ENCODE peak calls at places on chromosomes 16 and 17, in seven cellular contexts. One of them, this sample, is unnamed.

GRCh38 chr16:57577691-57578224 is 35.3 kb downstream of the ADGRG5 start:
- DNase-seq in MCF 10A: no peak
- DNase-seq in AG09319: no peak
- DNase-seq in T follicular helper cell: no peak
- DNase-seq in HEK293T: no peak
- DNase-seq in stimulated activated CD4-positive, alpha-beta T cell treated with anti-CD3 and anti-CD28 coated beads, Interleukin-1b, Interleukin-23, amount 100 ng/mL, for 24 hours: no peak
- DNase-seq in germinal center: no peak
- DNase-seq in this sample: no peak

GRCh38 chr17:31550389-31551056 is 159.0 kb downstream of the RAB11FIP4 start:
- DNase-seq in MCF 10A: no peak
- DNase-seq in AG09319: no peak
- DNase-seq in T follicular helper cell: no peak
- DNase-seq in HEK293T: no peak
- DNase-seq in stimulated activated CD4-positive, alpha-beta T cell treated with anti-CD3 and anti-CD28 coated beads, Interleukin-1b, Interleukin-23, amount 100 ng/mL, for 24 hours: no peak
- DNase-seq in germinal center: no peak
- DNase-seq in this sample: no peak

GRCh38 chr16:63697736-63698135 is 1424.1 kb downstream of the CDH11 start:
- DNase-seq in MCF 10A: no peak
- DNase-seq in AG09319: no peak
- DNase-seq in T follicular helper cell: no peak
- DNase-seq in HEK293T: no peak
- DNase-seq in stimulated activated CD4-positive, alpha-beta T cell treated with anti-CD3 and anti-CD28 coated beads, Interleukin-1b, Interleukin-23, amount 100 ng/mL, for 24 hours: no peak
- DNase-seq in germinal center: no peak
- DNase-seq in this sample: no peak

GRCh38 chr16:48628359-48628985 is 18.5 kb upstream of the N4BP1 start:
- DNase-seq in MCF 10A: no peak
- DNase-seq in AG09319: no peak
- DNase-seq in T follicular helper cell: no peak
- DNase-seq in HEK293T: no peak
- DNase-seq in stimulated activated CD4-positive, alpha-beta T cell treated with anti-CD3 and anti-CD28 coated beads, Interleukin-1b, Interleukin-23, amount 100 ng/mL, for 24 hours: no peak
- DNase-seq in germinal center: no peak
- DNase-seq in this sample: no peak

GRCh38 chr17:2395258-2396170 is 5.3 kb downstream of the MNT start:
- DNase-seq in MCF 10A: no peak
- DNase-seq in AG09319: no peak
- DNase-seq in T follicular helper cell: no peak
- DNase-seq in HEK293T: no peak
- DNase-seq in stimulated activated CD4-positive, alpha-beta T cell treated with anti-CD3 and anti-CD28 coated beads, Interleukin-1b, Interleukin-23, amount 100 ng/mL, for 24 hours: no peak
- DNase-seq in germinal center: no peak
- DNase-seq in this sample: no peak

GRCh38 chr17:45110676-45111611 is 21.4 kb downstream of the PLCD3 start:
- DNase-seq in MCF 10A: no peak
- DNase-seq in AG09319: no peak
- DNase-seq in T follicular helper cell: no peak
- DNase-seq in HEK293T: no peak
- DNase-seq in stimulated activated CD4-positive, alpha-beta T cell treated with anti-CD3 and anti-CD28 coated beads, Interleukin-1b, Interleukin-23, amount 100 ng/mL, for 24 hours: no peak
- DNase-seq in germinal center: no peak
- DNase-seq in this sample: no peak

GRCh38 chr16:86061318-86061695 is 162.3 kb downstream of the IRF8 start:
- DNase-seq in MCF 10A: no peak
- DNase-seq in AG09319: no peak
- DNase-seq in T follicular helper cell: no peak
- DNase-seq in HEK293T: no peak
- DNase-seq in stimulated activated CD4-positive, alpha-beta T cell treated with anti-CD3 and anti-CD28 coated beads, Interleukin-1b, Interleukin-23, amount 100 ng/mL, for 24 hours: no peak
- DNase-seq in germinal center: no peak
- DNase-seq in this sample: no peak

GRCh38 chr17:80959330-80960036 is 32.2 kb upstream of the CHMP6 start:
- DNase-seq in MCF 10A: no peak
- DNase-seq in AG09319: peak
- DNase-seq in T follicular helper cell: no peak
- DNase-seq in HEK293T: no peak
- DNase-seq in stimulated activated CD4-positive, alpha-beta T cell treated with anti-CD3 and anti-CD28 coated beads, Interleukin-1b, Interleukin-23, amount 100 ng/mL, for 24 hours: no peak
- DNase-seq in germinal center: no peak
- DNase-seq in this sample: no peak

GRCh38 chr17:49715717-49716279 is 8.0 kb upstream of the SLC35B1 start:
- DNase-seq in MCF 10A: no peak
- DNase-seq in AG09319: no peak
- DNase-seq in T follicular helper cell: peak
- DNase-seq in HEK293T: no peak
- DNase-seq in stimulated activated CD4-positive, alpha-beta T cell treated with anti-CD3 and anti-CD28 coated beads, Interleukin-1b, Interleukin-23, amount 100 ng/mL, for 24 hours: no peak
- DNase-seq in germinal center: no peak
- DNase-seq in this sample: no peak

GRCh38 chr16:47019563-47019962 is 46.1 kb upstream of the DNAJA2 start:
- DNase-seq in MCF 10A: peak
- DNase-seq in AG09319: no peak
- DNase-seq in T follicular helper cell: no peak
- DNase-seq in HEK293T: no peak
- DNase-seq in stimulated activated CD4-positive, alpha-beta T cell treated with anti-CD3 and anti-CD28 coated beads, Interleukin-1b, Interleukin-23, amount 100 ng/mL, for 24 hours: no peak
- DNase-seq in germinal center: no peak
- DNase-seq in this sample: no peak

GRCh38 chr16:88298882-88299745 is 83.6 kb upstream of the ZNF469 start:
- DNase-seq in MCF 10A: no peak
- DNase-seq in AG09319: no peak
- DNase-seq in T follicular helper cell: no peak
- DNase-seq in HEK293T: no peak
- DNase-seq in stimulated activated CD4-positive, alpha-beta T cell treated with anti-CD3 and anti-CD28 coated beads, Interleukin-1b, Interleukin-23, amount 100 ng/mL, for 24 hours: no peak
- DNase-seq in germinal center: no peak
- DNase-seq in this sample: no peak

GRCh38 chr17:20216154-20216815 is 207.1 kb downstream of the SPECC1 start:
- DNase-seq in MCF 10A: no peak
- DNase-seq in AG09319: no peak
- DNase-seq in T follicular helper cell: no peak
- DNase-seq in HEK293T: no peak
- DNase-seq in stimulated activated CD4-positive, alpha-beta T cell treated with anti-CD3 and anti-CD28 coated beads, Interleukin-1b, Interleukin-23, amount 100 ng/mL, for 24 hours: no peak
- DNase-seq in germinal center: peak
- DNase-seq in this sample: no peak

GRCh38 chr17:48928876-48929811 is 15.5 kb downstream of the SNF8 start:
- DNase-seq in MCF 10A: no peak
- DNase-seq in AG09319: no peak
- DNase-seq in T follicular helper cell: no peak
- DNase-seq in HEK293T: no peak
- DNase-seq in stimulated activated CD4-positive, alpha-beta T cell treated with anti-CD3 and anti-CD28 coated beads, Interleukin-1b, Interleukin-23, amount 100 ng/mL, for 24 hours: no peak
- DNase-seq in germinal center: no peak
- DNase-seq in this sample: no peak

GRCh38 chr16:51243836-51244483 is 92.9 kb upstream of the SALL1 start:
- DNase-seq in MCF 10A: peak
- DNase-seq in AG09319: no peak
- DNase-seq in T follicular helper cell: no peak
- DNase-seq in HEK293T: no peak
- DNase-seq in stimulated activated CD4-positive, alpha-beta T cell treated with anti-CD3 and anti-CD28 coated beads, Interleukin-1b, Interleukin-23, amount 100 ng/mL, for 24 hours: no peak
- DNase-seq in germinal center: no peak
- DNase-seq in this sample: no peak

GRCh38 chr16:1621851-1622250 is 9.7 kb downstream of the CRAMP1 start:
- DNase-seq in MCF 10A: no peak
- DNase-seq in AG09319: no peak
- DNase-seq in T follicular helper cell: no peak
- DNase-seq in HEK293T: no peak
- DNase-seq in stimulated activated CD4-positive, alpha-beta T cell treated with anti-CD3 and anti-CD28 coated beads, Interleukin-1b, Interleukin-23, amount 100 ng/mL, for 24 hours: no peak
- DNase-seq in germinal center: no peak
- DNase-seq in this sample: no peak

GRCh38 chr17:76943781-76944213 is 75.6 kb downstream of the MGAT5B start:
- DNase-seq in MCF 10A: no peak
- DNase-seq in AG09319: no peak
- DNase-seq in T follicular helper cell: no peak
- DNase-seq in HEK293T: no peak
- DNase-seq in stimulated activated CD4-positive, alpha-beta T cell treated with anti-CD3 and anti-CD28 coated beads, Interleukin-1b, Interleukin-23, amount 100 ng/mL, for 24 hours: no peak
- DNase-seq in germinal center: no peak
- DNase-seq in this sample: no peak

GRCh38 chr17:72409405-72410002 is 288.7 kb downstream of the SOX9 start:
- DNase-seq in MCF 10A: no peak
- DNase-seq in AG09319: no peak
- DNase-seq in T follicular helper cell: no peak
- DNase-seq in HEK293T: no peak
- DNase-seq in stimulated activated CD4-positive, alpha-beta T cell treated with anti-CD3 and anti-CD28 coated beads, Interleukin-1b, Interleukin-23, amount 100 ng/mL, for 24 hours: no peak
- DNase-seq in germinal center: no peak
- DNase-seq in this sample: no peak

GRCh38 chr17:15289285-15290185 is 24.4 kb upstream of the PMP22 start:
- DNase-seq in MCF 10A: peak
- DNase-seq in AG09319: no peak
- DNase-seq in T follicular helper cell: no peak
- DNase-seq in HEK293T: no peak
- DNase-seq in stimulated activated CD4-positive, alpha-beta T cell treated with anti-CD3 and anti-CD28 coated beads, Interleukin-1b, Interleukin-23, amount 100 ng/mL, for 24 hours: no peak
- DNase-seq in germinal center: no peak
- DNase-seq in this sample: no peak

GRCh38 chr16:85505794-85506339 is 107.3 kb upstream of the GSE1 start:
- DNase-seq in MCF 10A: no peak
- DNase-seq in AG09319: no peak
- DNase-seq in T follicular helper cell: no peak
- DNase-seq in HEK293T: no peak
- DNase-seq in stimulated activated CD4-positive, alpha-beta T cell treated with anti-CD3 and anti-CD28 coated beads, Interleukin-1b, Interleukin-23, amount 100 ng/mL, for 24 hours: no peak
- DNase-seq in germinal center: no peak
- DNase-seq in this sample: no peak

GRCh38 chr16:81421536-81421935 is 23.1 kb upstream of the CMIP start:
- DNase-seq in MCF 10A: no peak
- DNase-seq in AG09319: no peak
- DNase-seq in T follicular helper cell: no peak
- DNase-seq in HEK293T: no peak
- DNase-seq in stimulated activated CD4-positive, alpha-beta T cell treated with anti-CD3 and anti-CD28 coated beads, Interleukin-1b, Interleukin-23, amount 100 ng/mL, for 24 hours: no peak
- DNase-seq in germinal center: no peak
- DNase-seq in this sample: no peak

GRCh38 chr16:48330847-48331204 is 54.4 kb downstream of the SIAH1 start:
- DNase-seq in MCF 10A: no peak
- DNase-seq in AG09319: no peak
- DNase-seq in T follicular helper cell: no peak
- DNase-seq in HEK293T: no peak
- DNase-seq in stimulated activated CD4-positive, alpha-beta T cell treated with anti-CD3 and anti-CD28 coated beads, Interleukin-1b, Interleukin-23, amount 100 ng/mL, for 24 hours: no peak
- DNase-seq in germinal center: no peak
- DNase-seq in this sample: no peak

GRCh38 chr16:74053310-74053709 is 243.3 kb upstream of the PSMD7 start:
- DNase-seq in MCF 10A: no peak
- DNase-seq in AG09319: no peak
- DNase-seq in T follicular helper cell: no peak
- DNase-seq in HEK293T: no peak
- DNase-seq in stimulated activated CD4-positive, alpha-beta T cell treated with anti-CD3 and anti-CD28 coated beads, Interleukin-1b, Interleukin-23, amount 100 ng/mL, for 24 hours: no peak
- DNase-seq in germinal center: no peak
- DNase-seq in this sample: no peak

GRCh38 chr17:44502598-44503079 is 567 bp downstream of the GPATCH8 start:
- DNase-seq in MCF 10A: peak
- DNase-seq in AG09319: no peak
- DNase-seq in T follicular helper cell: no peak
- DNase-seq in HEK293T: peak
- DNase-seq in stimulated activated CD4-positive, alpha-beta T cell treated with anti-CD3 and anti-CD28 coated beads, Interleukin-1b, Interleukin-23, amount 100 ng/mL, for 24 hours: no peak
- DNase-seq in germinal center: no peak
- DNase-seq in this sample: no peak

GRCh38 chr17:1206016-1206787 is 26.4 kb upstream of the ABR start:
- DNase-seq in MCF 10A: no peak
- DNase-seq in AG09319: no peak
- DNase-seq in T follicular helper cell: no peak
- DNase-seq in HEK293T: no peak
- DNase-seq in stimulated activated CD4-positive, alpha-beta T cell treated with anti-CD3 and anti-CD28 coated beads, Interleukin-1b, Interleukin-23, amount 100 ng/mL, for 24 hours: no peak
- DNase-seq in germinal center: no peak
- DNase-seq in this sample: no peak

GRCh38 chr17:77404812-77405581 is 264.2 kb downstream of the SEC14L1 start:
- DNase-seq in MCF 10A: peak
- DNase-seq in AG09319: no peak
- DNase-seq in T follicular helper cell: peak
- DNase-seq in HEK293T: no peak
- DNase-seq in stimulated activated CD4-positive, alpha-beta T cell treated with anti-CD3 and anti-CD28 coated beads, Interleukin-1b, Interleukin-23, amount 100 ng/mL, for 24 hours: peak
- DNase-seq in germinal center: peak
- DNase-seq in this sample: no peak

GRCh38 chr17:1071103-1071825 is 74.3 kb downstream of the TIMM22 start:
- DNase-seq in MCF 10A: no peak
- DNase-seq in AG09319: no peak
- DNase-seq in T follicular helper cell: no peak
- DNase-seq in HEK293T: no peak
- DNase-seq in stimulated activated CD4-positive, alpha-beta T cell treated with anti-CD3 and anti-CD28 coated beads, Interleukin-1b, Interleukin-23, amount 100 ng/mL, for 24 hours: no peak
- DNase-seq in germinal center: no peak
- DNase-seq in this sample: no peak

GRCh38 chr16:71359431-71359830 is 908 bp downstream of the CALB2 start:
- DNase-seq in MCF 10A: no peak
- DNase-seq in AG09319: no peak
- DNase-seq in T follicular helper cell: no peak
- DNase-seq in HEK293T: no peak
- DNase-seq in stimulated activated CD4-positive, alpha-beta T cell treated with anti-CD3 and anti-CD28 coated beads, Interleukin-1b, Interleukin-23, amount 100 ng/mL, for 24 hours: no peak
- DNase-seq in germinal center: no peak
- DNase-seq in this sample: no peak

GRCh38 chr16:65426484-65426883 is 304.6 kb upstream of the CDH11 start:
- DNase-seq in MCF 10A: no peak
- DNase-seq in AG09319: no peak
- DNase-seq in T follicular helper cell: no peak
- DNase-seq in HEK293T: no peak
- DNase-seq in stimulated activated CD4-positive, alpha-beta T cell treated with anti-CD3 and anti-CD28 coated beads, Interleukin-1b, Interleukin-23, amount 100 ng/mL, for 24 hours: no peak
- DNase-seq in germinal center: no peak
- DNase-seq in this sample: no peak

GRCh38 chr17:49843774-49844350 is 4.0 kb downstream of the TAC4 start:
- DNase-seq in MCF 10A: peak
- DNase-seq in AG09319: no peak
- DNase-seq in T follicular helper cell: no peak
- DNase-seq in HEK293T: peak
- DNase-seq in stimulated activated CD4-positive, alpha-beta T cell treated with anti-CD3 and anti-CD28 coated beads, Interleukin-1b, Interleukin-23, amount 100 ng/mL, for 24 hours: no peak
- DNase-seq in germinal center: peak
- DNase-seq in this sample: no peak

GRCh38 chr16:23587726-23588125 is 8.4 kb downstream of the NDUFAB1 start:
- DNase-seq in MCF 10A: no peak
- DNase-seq in AG09319: peak
- DNase-seq in T follicular helper cell: no peak
- DNase-seq in HEK293T: no peak
- DNase-seq in stimulated activated CD4-positive, alpha-beta T cell treated with anti-CD3 and anti-CD28 coated beads, Interleukin-1b, Interleukin-23, amount 100 ng/mL, for 24 hours: no peak
- DNase-seq in germinal center: no peak
- DNase-seq in this sample: no peak

GRCh38 chr16:56356276-56357241 is 68.8 kb downstream of the AMFR start:
- DNase-seq in MCF 10A: peak
- DNase-seq in AG09319: peak
- DNase-seq in T follicular helper cell: peak
- DNase-seq in HEK293T: peak
- DNase-seq in stimulated activated CD4-positive, alpha-beta T cell treated with anti-CD3 and anti-CD28 coated beads, Interleukin-1b, Interleukin-23, amount 100 ng/mL, for 24 hours: peak
- DNase-seq in germinal center: peak
- DNase-seq in this sample: peak

GRCh38 chr17:2057714-2058520 is 3.0 kb downstream of the HIC1 start:
- DNase-seq in MCF 10A: no peak
- DNase-seq in AG09319: no peak
- DNase-seq in T follicular helper cell: no peak
- DNase-seq in HEK293T: no peak
- DNase-seq in stimulated activated CD4-positive, alpha-beta T cell treated with anti-CD3 and anti-CD28 coated beads, Interleukin-1b, Interleukin-23, amount 100 ng/mL, for 24 hours: no peak
- DNase-seq in germinal center: no peak
- DNase-seq in this sample: no peak

GRCh38 chr17:17151541-17151940 is 54.6 kb downstream of the PLD6 start:
- DNase-seq in MCF 10A: no peak
- DNase-seq in AG09319: no peak
- DNase-seq in T follicular helper cell: no peak
- DNase-seq in HEK293T: no peak
- DNase-seq in stimulated activated CD4-positive, alpha-beta T cell treated with anti-CD3 and anti-CD28 coated beads, Interleukin-1b, Interleukin-23, amount 100 ng/mL, for 24 hours: no peak
- DNase-seq in germinal center: no peak
- DNase-seq in this sample: no peak